ENCODE peak calls at places on chromosomes 11 and 22, in eight cellular contexts. One of them, this sample, is unnamed.

GRCh38 chr11:19409307-19409706 is 168.6 kb upstream of the E2F8 start:
- DNase-seq in cardiac muscle cell: peak; percentile 35
- DNase-seq in GM20000: no peak
- DNase-seq in AG09319: no peak
- DNase-seq in NB4: no peak
- DNase-seq in brain microvascular endothelial cell: no peak
- DNase-seq in RWPE1: no peak
- DNase-seq in PC-9: no peak
- DNase-seq in this sample: no peak

GRCh38 chr11:83051760-83052671 is 19.7 kb downstream of the RAB30 start:
- DNase-seq in cardiac muscle cell: no peak
- DNase-seq in GM20000: no peak
- DNase-seq in AG09319: peak; percentile 97
- DNase-seq in NB4: no peak
- DNase-seq in brain microvascular endothelial cell: peak; percentile 84
- DNase-seq in RWPE1: peak; percentile 90
- DNase-seq in PC-9: peak; percentile 97
- DNase-seq in this sample: peak; percentile 99

GRCh38 chr22:49756656-49757055 is 71.0 kb downstream of the BRD1 start:
- DNase-seq in cardiac muscle cell: no peak
- DNase-seq in GM20000: no peak
- DNase-seq in AG09319: no peak
- DNase-seq in NB4: no peak
- DNase-seq in brain microvascular endothelial cell: no peak
- DNase-seq in RWPE1: no peak
- DNase-seq in PC-9: no peak
- DNase-seq in this sample: no peak

GRCh38 chr11:78351979-78352731 is 65.5 kb downstream of the GAB2 start:
- DNase-seq in cardiac muscle cell: peak; percentile 23
- DNase-seq in GM20000: no peak
- DNase-seq in AG09319: no peak
- DNase-seq in NB4: peak; percentile 30
- DNase-seq in brain microvascular endothelial cell: no peak
- DNase-seq in RWPE1: no peak
- DNase-seq in PC-9: no peak
- DNase-seq in this sample: no peak

GRCh38 chr11:74720596-74721478 is 10.4 kb downstream of the CHRDL2 start:
- DNase-seq in cardiac muscle cell: no peak
- DNase-seq in GM20000: no peak
- DNase-seq in AG09319: no peak
- DNase-seq in NB4: peak; percentile 58
- DNase-seq in brain microvascular endothelial cell: no peak
- DNase-seq in RWPE1: no peak
- DNase-seq in PC-9: no peak
- DNase-seq in this sample: peak; percentile 54

GRCh38 chr11:72370201-72370600 is 64.1 kb downstream of the CLPB start:
- DNase-seq in cardiac muscle cell: no peak
- DNase-seq in GM20000: no peak
- DNase-seq in AG09319: no peak
- DNase-seq in NB4: no peak
- DNase-seq in brain microvascular endothelial cell: no peak
- DNase-seq in RWPE1: no peak
- DNase-seq in PC-9: no peak
- DNase-seq in this sample: no peak

GRCh38 chr11:111081021-111081511 is 164.5 kb upstream of the POU2AF2 start:
- DNase-seq in cardiac muscle cell: peak; percentile 0
- DNase-seq in GM20000: no peak
- DNase-seq in AG09319: peak; percentile 44
- DNase-seq in NB4: no peak
- DNase-seq in brain microvascular endothelial cell: no peak
- DNase-seq in RWPE1: no peak
- DNase-seq in PC-9: no peak
- DNase-seq in this sample: no peak

GRCh38 chr11:2810401-2811205 is 75.0 kb downstream of the CDKN1C start:
- DNase-seq in cardiac muscle cell: no peak
- DNase-seq in GM20000: no peak
- DNase-seq in AG09319: no peak
- DNase-seq in NB4: no peak
- DNase-seq in brain microvascular endothelial cell: no peak
- DNase-seq in RWPE1: no peak
- DNase-seq in PC-9: no peak
- DNase-seq in this sample: no peak

GRCh38 chr22:21570398-21570797 is 2.9 kb downstream of the UBE2L3 start:
- DNase-seq in cardiac muscle cell: no peak
- DNase-seq in GM20000: no peak
- DNase-seq in AG09319: no peak
- DNase-seq in NB4: no peak
- DNase-seq in brain microvascular endothelial cell: no peak
- DNase-seq in RWPE1: no peak
- DNase-seq in PC-9: no peak
- DNase-seq in this sample: no peak

GRCh38 chr11:14932447-14932846 is 39.7 kb downstream of the CALCA start:
- DNase-seq in cardiac muscle cell: no peak
- DNase-seq in GM20000: no peak
- DNase-seq in AG09319: no peak
- DNase-seq in NB4: no peak
- DNase-seq in brain microvascular endothelial cell: no peak
- DNase-seq in RWPE1: no peak
- DNase-seq in PC-9: no peak
- DNase-seq in this sample: no peak

GRCh38 chr11:34339149-34340064 is 18.4 kb downstream of the ABTB2 start:
- DNase-seq in cardiac muscle cell: no peak
- DNase-seq in GM20000: peak; percentile 15
- DNase-seq in AG09319: no peak
- DNase-seq in NB4: peak; percentile 95
- DNase-seq in brain microvascular endothelial cell: no peak
- DNase-seq in RWPE1: no peak
- DNase-seq in PC-9: peak; percentile 64
- DNase-seq in this sample: no peak

GRCh38 chr11:6210274-6210955 is 5.1 kb downstream of the C11orf42 start:
- DNase-seq in cardiac muscle cell: no peak
- DNase-seq in GM20000: no peak
- DNase-seq in AG09319: no peak
- DNase-seq in NB4: no peak
- DNase-seq in brain microvascular endothelial cell: no peak
- DNase-seq in RWPE1: no peak
- DNase-seq in PC-9: no peak
- DNase-seq in this sample: peak; percentile 13

GRCh38 chr11:118896921-118897591 is 13.4 kb downstream of the CXCR5 start:
- DNase-seq in cardiac muscle cell: no peak
- DNase-seq in GM20000: no peak
- DNase-seq in AG09319: no peak
- DNase-seq in NB4: no peak
- DNase-seq in brain microvascular endothelial cell: no peak
- DNase-seq in RWPE1: no peak
- DNase-seq in PC-9: no peak
- DNase-seq in this sample: no peak

GRCh38 chr11:92865352-92865751 is 104.1 kb upstream of the MTNR1B start:
- DNase-seq in cardiac muscle cell: no peak
- DNase-seq in GM20000: no peak
- DNase-seq in AG09319: no peak
- DNase-seq in NB4: no peak
- DNase-seq in brain microvascular endothelial cell: peak; percentile 43
- DNase-seq in RWPE1: no peak
- DNase-seq in PC-9: no peak
- DNase-seq in this sample: peak; percentile 38

GRCh38 chr11:28619870-28620540 is 511.8 kb downstream of the METTL15 start:
- DNase-seq in cardiac muscle cell: no peak
- DNase-seq in GM20000: no peak
- DNase-seq in AG09319: no peak
- DNase-seq in NB4: no peak
- DNase-seq in brain microvascular endothelial cell: peak; percentile 63
- DNase-seq in RWPE1: peak; percentile 59
- DNase-seq in PC-9: peak; percentile 68
- DNase-seq in this sample: peak; percentile 81

GRCh38 chr11:2814751-2815150 is 70.8 kb downstream of the CDKN1C start:
- DNase-seq in cardiac muscle cell: no peak
- DNase-seq in GM20000: no peak
- DNase-seq in AG09319: no peak
- DNase-seq in NB4: no peak
- DNase-seq in brain microvascular endothelial cell: no peak
- DNase-seq in RWPE1: no peak
- DNase-seq in PC-9: no peak
- DNase-seq in this sample: no peak

GRCh38 chr22:40953446-40953845 is 2.3 kb downstream of the RBX1 start:
- DNase-seq in cardiac muscle cell: no peak
- DNase-seq in GM20000: no peak
- DNase-seq in AG09319: no peak
- DNase-seq in NB4: no peak
- DNase-seq in brain microvascular endothelial cell: no peak
- DNase-seq in RWPE1: no peak
- DNase-seq in PC-9: no peak
- DNase-seq in this sample: no peak

GRCh38 chr11:76355172-76355571 is 25.8 kb downstream of the THAP12 start:
- DNase-seq in cardiac muscle cell: no peak
- DNase-seq in GM20000: no peak
- DNase-seq in AG09319: no peak
- DNase-seq in NB4: no peak
- DNase-seq in brain microvascular endothelial cell: no peak
- DNase-seq in RWPE1: no peak
- DNase-seq in PC-9: no peak
- DNase-seq in this sample: no peak

GRCh38 chr11:27158763-27159679 is 118.4 kb downstream of the BBOX1 start:
- DNase-seq in cardiac muscle cell: peak; percentile 71
- DNase-seq in GM20000: peak; percentile 54
- DNase-seq in AG09319: peak; percentile 58
- DNase-seq in NB4: peak; percentile 66
- DNase-seq in brain microvascular endothelial cell: peak; percentile 90
- DNase-seq in RWPE1: peak; percentile 80
- DNase-seq in PC-9: peak; percentile 56
- DNase-seq in this sample: peak; percentile 79

DNA sequence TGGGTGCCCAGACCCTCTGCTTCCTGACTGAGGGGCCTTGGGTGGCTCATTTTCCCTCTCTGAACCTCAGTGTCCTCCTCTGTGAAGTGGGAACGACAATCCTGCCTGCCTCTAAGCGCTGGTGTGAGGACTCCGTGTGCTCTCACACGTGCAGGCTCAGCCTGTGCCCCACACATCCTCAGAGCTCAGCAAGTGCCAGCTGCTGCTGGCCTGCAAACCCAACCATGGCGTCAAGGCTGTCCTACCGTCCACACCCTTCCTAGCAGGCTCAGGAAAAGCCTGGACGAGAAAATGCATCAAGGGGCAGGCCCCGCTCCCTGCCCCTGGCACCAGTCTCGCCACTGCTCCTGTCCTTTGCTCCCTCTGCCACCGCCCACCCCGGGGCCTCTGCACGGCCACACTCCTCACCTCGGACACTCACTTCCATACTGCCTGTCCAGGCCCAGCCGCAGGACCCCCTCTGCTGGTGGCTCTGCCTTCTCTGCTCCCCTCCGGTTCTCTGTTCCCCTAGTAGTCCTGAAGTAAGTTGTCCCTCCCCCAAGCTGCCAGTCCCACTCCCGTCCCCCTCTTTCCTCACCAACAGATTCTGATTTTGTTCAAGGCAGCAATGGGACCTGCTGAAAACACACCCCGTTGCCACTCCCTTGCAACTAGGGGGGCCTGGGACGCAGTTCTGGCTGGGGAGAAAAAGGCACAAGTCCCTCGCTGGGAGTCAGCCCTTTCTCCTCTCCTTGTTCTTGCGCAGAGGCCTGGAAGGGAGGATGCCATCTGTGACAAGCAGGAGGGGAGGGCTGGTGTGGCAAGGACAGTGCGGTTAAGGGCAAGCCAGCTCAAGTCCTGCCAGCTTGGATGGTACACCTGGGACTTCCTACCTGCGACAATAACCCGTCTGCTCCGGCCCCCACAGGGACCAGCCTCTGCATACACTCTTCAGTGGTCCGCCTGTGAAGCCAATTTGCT is 62.2 kb downstream of the ARFGAP3 start:
- DNase-seq in cardiac muscle cell: peak; percentile 26
- DNase-seq in GM20000: no peak
- DNase-seq in AG09319: no peak
- DNase-seq in NB4: no peak
- DNase-seq in brain microvascular endothelial cell: no peak
- DNase-seq in RWPE1: no peak
- DNase-seq in PC-9: no peak
- DNase-seq in this sample: no peak
- TF ChIP-seq CTCF in cardiac muscle cell: peak; percentile 7
- TF ChIP-seq CTCF in GM20000: no peak
- TF ChIP-seq CTCF in AG09319: no peak
- TF ChIP-seq CTCF in NB4: no peak
- TF ChIP-seq CTCF in brain microvascular endothelial cell: peak; percentile 57
- TF ChIP-seq CTCF in RWPE1: no peak
- TF ChIP-seq CTCF in PC-9: no peak
- TF ChIP-seq CTCF in this sample: peak; percentile 27

GRCh38 chr11:70158201-70158600 is 44.9 kb upstream of the FADD start:
- DNase-seq in cardiac muscle cell: peak; percentile 73
- DNase-seq in GM20000: no peak
- DNase-seq in AG09319: no peak
- DNase-seq in NB4: peak; percentile 23
- DNase-seq in brain microvascular endothelial cell: peak; percentile 6
- DNase-seq in RWPE1: no peak
- DNase-seq in PC-9: no peak
- DNase-seq in this sample: peak; percentile 13
- TF ChIP-seq CTCF in cardiac muscle cell: peak; percentile 36
- TF ChIP-seq CTCF in GM20000: no peak
- TF ChIP-seq CTCF in AG09319: peak; percentile 12
- TF ChIP-seq CTCF in NB4: peak; percentile 41
- TF ChIP-seq CTCF in brain microvascular endothelial cell: peak; percentile 70
- TF ChIP-seq CTCF in RWPE1: no peak
- TF ChIP-seq CTCF in PC-9: peak; percentile 52
- TF ChIP-seq CTCF in this sample: peak; percentile 24

GRCh38 chr11:36469063-36469462 is 41.0 kb downstream of the TRAF6 start:
- DNase-seq in cardiac muscle cell: no peak
- DNase-seq in GM20000: no peak
- DNase-seq in AG09319: no peak
- DNase-seq in NB4: peak; percentile 29
- DNase-seq in brain microvascular endothelial cell: peak; percentile 60
- DNase-seq in RWPE1: no peak
- DNase-seq in PC-9: no peak
- DNase-seq in this sample: no peak
- TF ChIP-seq CTCF in cardiac muscle cell: peak; percentile 46
- TF ChIP-seq CTCF in GM20000: no peak
- TF ChIP-seq CTCF in AG09319: peak; percentile 35
- TF ChIP-seq CTCF in NB4: peak; percentile 29
- TF ChIP-seq CTCF in brain microvascular endothelial cell: peak; percentile 87
- TF ChIP-seq CTCF in RWPE1: no peak
- TF ChIP-seq CTCF in PC-9: peak; percentile 43
- TF ChIP-seq CTCF in this sample: no peak

DNA sequence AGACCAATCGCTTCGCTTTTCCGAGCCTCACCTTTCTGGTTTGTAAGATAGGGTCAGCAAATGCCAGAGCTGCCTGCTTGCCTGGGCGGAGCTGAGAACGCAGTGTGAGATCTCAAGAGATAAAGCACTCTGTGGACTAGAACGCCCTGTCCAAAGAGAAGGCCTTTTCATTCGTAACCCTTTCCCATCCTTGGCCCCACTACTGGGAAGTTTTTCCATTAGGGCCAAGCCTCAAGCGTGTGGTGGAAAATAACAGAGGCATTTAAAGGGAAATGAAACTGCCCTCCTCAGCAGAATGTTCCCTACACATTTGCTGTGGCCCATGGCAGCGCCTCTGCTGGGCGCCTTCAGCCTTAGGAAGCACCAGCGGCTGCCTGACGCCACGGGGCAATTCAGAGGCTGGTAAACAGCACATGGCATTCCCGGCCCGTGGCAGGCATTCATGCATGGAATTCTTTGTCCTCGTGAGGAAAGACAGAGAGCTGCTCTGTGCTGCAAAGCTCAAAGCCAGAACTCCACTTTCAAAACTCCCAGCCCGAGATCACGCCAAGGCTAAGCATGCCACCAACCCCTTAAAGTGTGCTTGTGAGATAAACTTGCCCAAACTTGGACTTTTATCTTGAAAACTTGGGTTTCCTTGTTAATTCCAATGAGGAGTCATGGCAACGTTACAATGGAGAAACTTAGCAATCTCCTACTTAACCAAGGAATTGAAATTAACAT is 38.1 kb downstream of the AHNAK start:
- DNase-seq in cardiac muscle cell: peak; percentile 88
- DNase-seq in GM20000: no peak
- DNase-seq in AG09319: no peak
- DNase-seq in NB4: peak; percentile 34
- DNase-seq in brain microvascular endothelial cell: peak; percentile 17
- DNase-seq in RWPE1: no peak
- DNase-seq in PC-9: peak; percentile 92
- DNase-seq in this sample: peak; percentile 59
- TF ChIP-seq CTCF in cardiac muscle cell: peak; percentile 48
- TF ChIP-seq CTCF in GM20000: peak; percentile 4
- TF ChIP-seq CTCF in AG09319: peak; percentile 51
- TF ChIP-seq CTCF in NB4: peak; percentile 1
- TF ChIP-seq CTCF in brain microvascular endothelial cell: peak; percentile 79
- TF ChIP-seq CTCF in RWPE1: no peak
- TF ChIP-seq CTCF in PC-9: peak; percentile 57
- TF ChIP-seq CTCF in this sample: peak; percentile 55